ENCODE peak calls at places on chromosomes 4 and X, in four cellular contexts. B is psoas muscle, G is DND-41, H is ascending aorta. U is an unnamed sample. For H3K4me1, the result is how much of the 10 kb centered on the place peaks cover.

GRCh38 chr4:30653291-30653690 is 66.9 kb upstream of the PCDH7 start:
- DNase-seq in B (no peak), G (no peak), H (no peak), U (no peak)

GRCh38 chrX:10157545-10157944 is 770 bp downstream of the CLCN4 start:
- DNase-seq in B (no peak), G (no peak), H (no peak), U (no peak)

GRCh38 chr4:59664771-59665170 is 1535.4 kb upstream of the ADGRL3 start:
- DNase-seq in B (no peak), G (no peak), H (no peak), U (no peak)

GRCh38 chr4:60865238-60865637 is 334.9 kb upstream of the ADGRL3 start:
- DNase-seq in B (no peak), G (no peak), H (no peak), U (no peak)

GRCh38 chr4:38804654-38805295 is at the start of gene TLR1:
- DNase-seq in B (no peak), G (no peak), H (no peak), U (peak)

GRCh38 chr4:141174457-141174856 is 41.2 kb upstream of the RNF150 start:
- DNase-seq in B (no peak), G (no peak), H (no peak), U (no peak)

GRCh38 chr4:15868065-15868464 is 70.5 kb downstream of the FGFBP1 start:
- DNase-seq in B (no peak), G (no peak), H (no peak), U (no peak)

GRCh38 chr4:74223801-74224200 is 65.9 kb downstream of the MTHFD2L start:
- DNase-seq in B (no peak), G (no peak), H (no peak), U (no peak)

GRCh38 chr4:3470244-3471097 is 7.4 kb downstream of the DOK7 start:
- DNase-seq in B (peak), G (no peak), H (no peak), U (no peak)

GRCh38 chr4:81503586-81503985 is 31.9 kb upstream of the RASGEF1B start:
- DNase-seq in B (no peak), G (no peak), H (no peak), U (no peak)

GRCh38 chr4:112747035-112747434 is 110.1 kb downstream of the LARP7 start:
- DNase-seq in B (no peak), G (no peak), H (no peak), U (no peak)

GRCh38 chr4:114615435-114615834 is 16.8 kb downstream of the UGT8 start:
- DNase-seq in B (no peak), G (no peak), H (no peak), U (no peak)

GRCh38 chr4:103075435-103075893 is 1.1 kb downstream of the SLC9B2 start:
- DNase-seq in B (no peak), G (no peak), H (no peak), U (no peak)

GRCh38 chr4:3193531-3194203 is 55.3 kb upstream of the MSANTD1 start:
- DNase-seq in B (no peak), G (no peak), H (no peak), U (peak)

GRCh38 chr4:177155454-177155853 is 154.2 kb upstream of the NEIL3 start:
- DNase-seq in B (no peak), G (no peak), H (no peak), U (no peak)

DNA sequence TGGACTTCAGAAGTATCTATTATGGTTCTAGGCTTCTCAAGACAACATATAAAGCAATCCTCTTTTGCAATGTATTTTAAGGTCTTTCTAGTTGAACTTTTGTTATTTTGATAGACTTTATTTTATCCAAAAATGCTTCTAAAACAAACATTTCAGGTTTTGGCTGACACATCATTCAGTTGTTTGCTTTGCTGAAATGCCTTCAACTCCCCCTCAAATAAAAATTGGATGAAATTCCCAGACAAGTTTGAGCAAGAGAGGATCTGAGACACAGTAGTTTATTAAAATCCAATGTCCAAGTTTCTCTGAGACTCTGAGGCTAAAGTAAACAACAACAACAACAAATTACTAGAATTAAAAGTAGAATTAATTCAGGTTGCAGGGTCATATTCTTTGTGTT is 65.1 kb downstream of the PRSS12 start:
- DNase-seq in B (no peak), G (no peak), H (no peak), U (no peak)
- H3K27ac ChIP-seq in B (no peak), G (no peak), H (no peak), U (no peak)

DNA sequence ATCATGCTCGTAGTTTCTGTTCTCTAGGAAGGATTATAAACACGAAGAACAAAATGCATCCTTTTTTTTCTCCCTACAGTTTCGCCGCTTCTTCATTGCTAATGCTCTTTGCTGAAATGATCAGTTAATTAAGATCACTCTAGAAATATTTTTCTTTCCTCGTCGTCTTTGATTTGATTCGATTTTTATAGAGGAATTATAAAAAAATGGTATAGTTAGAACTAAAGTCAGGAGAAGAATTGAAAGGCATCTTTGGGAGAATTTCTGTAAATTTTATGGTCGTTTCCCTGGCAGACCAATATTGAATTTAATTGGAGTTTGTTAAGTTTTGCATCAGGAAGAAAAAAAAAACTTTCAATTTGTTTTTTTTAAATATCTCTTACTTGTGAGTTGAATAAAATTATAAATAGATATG is 1.1 kb upstream of the NKX3-2 start:
- DNase-seq in B (no peak), G (no peak), H (no peak), U (no peak)
- H3K4me3 ChIP-seq in B (peak), G (no peak), H (peak), U (peak)

GRCh38 chr4:80070880-80071620 is 2.0 kb downstream of the ANTXR2 start:
- DNase-seq in B (no peak), G (no peak), H (no peak), U (no peak)

GRCh38 chr4:80072607-80073361 is at the start of gene ANTXR2:
- DNase-seq in B (peak), G (peak), H (peak), U (peak)

GRCh38 chr4:80073362-80074008 is 456 bp upstream of the ANTXR2 start:
- DNase-seq in B (no peak), G (peak), H (no peak), U (peak)

GRCh38 chr4:80069837-80070788 is 2.9 kb downstream of the ANTXR2 start:
- DNase-seq in B (no peak), G (no peak), H (no peak), U (no peak)

GRCh38 chr4:80071643-80072606 is 1.1 kb downstream of the ANTXR2 start:
- DNase-seq in B (peak), G (peak), H (peak), U (peak)
- H3K4me1 ChIP-seq in B (under half), G (half or more), H (under half), U (under half)

GRCh38 chrX:118853596-118853995 is 30.0 kb downstream of the ZCCHC12 start:
- DNase-seq in B (no peak), G (no peak), H (no peak), U (no peak)
- H3K27ac ChIP-seq in B (no peak), G (no peak), H (no peak), U (no peak)

GRCh38 chr4:99893029-99893428 is 1.2 kb downstream of the LAMTOR3 start:
- DNase-seq in B (no peak), G (no peak), H (no peak), U (no peak)
- H3K4me3 ChIP-seq in B (peak), G (peak), H (no peak), U (peak)

U was measured in naive thymus-derived CD4-positive, alpha-beta T cell.